ENCODE peak calls at places on chromosomes 3 and 15, in four cellular contexts. I is spleen, Z is body of pancreas, W is heart left ventricle. F is an unnamed sample.
A peak's percentile ranks its signal among the peaks of the same experiment; 100 is the strongest.

GRCh38 chr3:55461896-55462295 is 25.2 kb downstream of the WNT5A start:
- DNase-seq in W (no peak), I (no peak), Z (no peak), F (no peak)

GRCh38 chr3:33313331-33313730 is 36.1 kb downstream of the FBXL2 start:
- DNase-seq in I (no peak), Z (no peak), W (no peak), F (no peak)

GRCh38 chr15:46815765-46816164 is 901.5 kb upstream of the SEMA6D start:
- DNase-seq in I (no peak), Z (peak; percentile 9), W (no peak), F (no peak)

GRCh38 chr3:30619318-30619717 is 12.9 kb downstream of the TGFBR2 start:
- DNase-seq in W (no peak), I (no peak), Z (no peak), F (no peak)

GRCh38 chr15:92141607-92142006 is 252.1 kb upstream of the ST8SIA2 start:
- DNase-seq in I (no peak), W (no peak), Z (no peak), F (no peak)

GRCh38 chr3:170589113-170589512 is 3.2 kb upstream of the SLC7A14 start:
- DNase-seq in W (no peak), I (no peak), Z (no peak), F (no peak)

GRCh38 chr3:52291508-52292181 is 4.0 kb downstream of the GLYCTK start:
- DNase-seq in I (peak; percentile 79), W (no peak), Z (no peak), F (no peak)

GRCh38 chr3:104916971-104917370 is 449.7 kb upstream of the ALCAM start:
- DNase-seq in Z (no peak), I (no peak), W (no peak), F (no peak)

GRCh38 chr3:135242285-135242684 is 447.2 kb downstream of the EPHB1 start:
- DNase-seq in Z (no peak), I (no peak), W (no peak), F (no peak)

GRCh38 chr15:80234883-80235282 is 17.1 kb downstream of the CTXND1 start:
- DNase-seq in W (no peak), I (no peak), Z (peak; percentile 18), F (no peak)

GRCh38 chr3:177335728-177336127 is 138.4 kb upstream of the TBL1XR1 start:
- DNase-seq in W (no peak), I (no peak), Z (peak; percentile 21), F (no peak)

GRCh38 chr15:75202251-75203016 is 752 bp downstream of the C15orf39 start:
- DNase-seq in I (peak; percentile 97), Z (peak; percentile 89), W (peak; percentile 77), F (peak; percentile 95)

GRCh38 chr15:87287156-87287555 is 969.4 kb downstream of the NTRK3 start:
- DNase-seq in Z (no peak), I (no peak), W (no peak), F (no peak)

GRCh38 chr3:165455360-165455759 is 259.2 kb upstream of the SLITRK3 start:
- DNase-seq in I (no peak), W (no peak), Z (no peak), F (no peak)

GRCh38 chr3:157493627-157494550 is 9.3 kb downstream of the VEPH1 start:
- DNase-seq in Z (peak; percentile 6), W (no peak), I (no peak), F (no peak)

GRCh38 chr3:181464033-181464694 is 247.6 kb upstream of the SOX2 start:
- DNase-seq in Z (no peak), I (no peak), W (no peak), F (no peak)

GRCh38 chr3:120258009-120258408 is 27.0 kb downstream of the GPR156 start:
- DNase-seq in Z (no peak), W (no peak), I (no peak), F (no peak)

GRCh38 chr3:80550154-80550553 is 782.4 kb upstream of the ROBO1 start:
- DNase-seq in W (no peak), Z (no peak), I (no peak), F (no peak)

GRCh38 chr3:177835008-177835407 is 637.7 kb upstream of the TBL1XR1 start:
- DNase-seq in W (no peak), Z (no peak), I (no peak), F (no peak)

GRCh38 chr3:194396897-194397756 is 1.9 kb downstream of the GP5 start:
- DNase-seq in I (peak; percentile 72), W (no peak), Z (no peak), F (no peak)

GRCh38 chr15:68431037-68431791 is 749 bp downstream of the ITGA11 start:
- DNase-seq in W (peak; percentile 59), I (no peak), Z (no peak), F (no peak)

GRCh38 chr15:98896802-98897732 is 110.5 kb downstream of the PGPEP1L start:
- DNase-seq in Z (no peak), W (no peak), I (no peak), F (no peak)

GRCh38 chr15:81185896-81186295 is 10.8 kb upstream of the IL16 start:
- DNase-seq in W (no peak), I (no peak), Z (no peak), F (no peak)

GRCh38 chr3:154188846-154189245 is 67.7 kb downstream of the ARHGEF26 start:
- DNase-seq in W (no peak), I (no peak), Z (no peak), F (no peak)

GRCh38 chr15:39508536-39508935 is 72.3 kb upstream of the THBS1 start:
- DNase-seq in I (no peak), Z (no peak), W (no peak), F (no peak)

GRCh38 chr3:190862209-190863118 is at the start of gene GMNC:
- DNase-seq in I (peak; percentile 89), W (peak; percentile 84), Z (peak; percentile 90), F (peak; percentile 86)

GRCh38 chr3:184739594-184740505 is 28.0 kb upstream of the MAGEF1 start:
- DNase-seq in W (peak; percentile 0), I (no peak), Z (no peak), F (no peak)

GRCh38 chr3:188567478-188568195 is 413.7 kb downstream of the LPP start:
- DNase-seq in I (no peak), Z (no peak), W (no peak), F (no peak)

GRCh38 chr15:70059476-70060213 is 38.1 kb downstream of the TLE3 start:
- DNase-seq in Z (no peak), W (no peak), I (peak; percentile 59), F (no peak)

GRCh38 chr3:69748503-69748902 is 9.2 kb downstream of the MITF start:
- DNase-seq in Z (no peak), I (no peak), W (no peak), F (no peak)

DNA sequence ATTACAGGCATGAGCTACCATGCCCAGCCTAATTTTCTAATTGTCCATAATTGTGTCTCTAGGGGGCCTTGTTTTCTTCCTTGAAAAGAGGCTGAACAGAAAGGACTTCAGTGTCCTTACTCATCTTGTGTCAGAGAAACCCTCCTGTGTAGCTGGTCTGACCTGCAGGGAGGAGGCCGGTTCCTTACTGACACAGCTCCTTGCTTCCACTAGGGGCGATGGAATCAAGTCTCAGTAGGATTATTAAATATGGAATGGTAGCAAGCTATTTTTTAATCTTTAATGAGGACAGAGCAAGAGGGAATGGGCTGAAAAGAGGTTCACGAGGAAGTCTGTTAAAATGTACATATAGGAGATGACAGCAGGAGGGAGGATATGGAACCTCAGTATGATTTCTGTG is 8.6 kb downstream of the LPCAT4 start:
- DNase-seq in I (no peak), W (no peak), Z (no peak), F (no peak)
- TF ChIP-seq CTCF in I (no peak), W (no peak), Z (peak; percentile 11), F (no peak)

GRCh38 chr3:43621406-43621973 is 321 bp downstream of the ANO10 start:
- DNase-seq in I (no peak), W (no peak), Z (peak; percentile 35), F (no peak)
- TF ChIP-seq POLR2A in I (no peak), W (no peak), Z (peak; percentile 44), F (no peak)

GRCh38 chr15:32918481-32919026 is 200.8 kb downstream of the GREM1 start:
- DNase-seq in W (no peak), I (no peak), Z (no peak), F (no peak)

GRCh38 chr15:32927124-32927523 is 209.3 kb downstream of the GREM1 start:
- DNase-seq in W (no peak), I (no peak), Z (no peak), F (no peak)

GRCh38 chr15:32919749-32920414 is 202.1 kb downstream of the GREM1 start:
- DNase-seq in I (no peak), W (no peak), Z (no peak), F (no peak)

GRCh38 chr15:32922541-32922940 is 204.7 kb downstream of the GREM1 start:
- DNase-seq in W (no peak), Z (no peak), I (no peak), F (no peak)

GRCh38 chr15:32923176-32923575 is 205.4 kb downstream of the GREM1 start:
- DNase-seq in I (no peak), W (no peak), Z (no peak), F (no peak)
- H3K4me1 ChIP-seq in I (no peaks in the 10 kb centered on the region), W (no peaks in the 10 kb centered on the region), Z (no peaks in the 10 kb centered on the region), F (no peaks in the 10 kb centered on the region)

DNA sequence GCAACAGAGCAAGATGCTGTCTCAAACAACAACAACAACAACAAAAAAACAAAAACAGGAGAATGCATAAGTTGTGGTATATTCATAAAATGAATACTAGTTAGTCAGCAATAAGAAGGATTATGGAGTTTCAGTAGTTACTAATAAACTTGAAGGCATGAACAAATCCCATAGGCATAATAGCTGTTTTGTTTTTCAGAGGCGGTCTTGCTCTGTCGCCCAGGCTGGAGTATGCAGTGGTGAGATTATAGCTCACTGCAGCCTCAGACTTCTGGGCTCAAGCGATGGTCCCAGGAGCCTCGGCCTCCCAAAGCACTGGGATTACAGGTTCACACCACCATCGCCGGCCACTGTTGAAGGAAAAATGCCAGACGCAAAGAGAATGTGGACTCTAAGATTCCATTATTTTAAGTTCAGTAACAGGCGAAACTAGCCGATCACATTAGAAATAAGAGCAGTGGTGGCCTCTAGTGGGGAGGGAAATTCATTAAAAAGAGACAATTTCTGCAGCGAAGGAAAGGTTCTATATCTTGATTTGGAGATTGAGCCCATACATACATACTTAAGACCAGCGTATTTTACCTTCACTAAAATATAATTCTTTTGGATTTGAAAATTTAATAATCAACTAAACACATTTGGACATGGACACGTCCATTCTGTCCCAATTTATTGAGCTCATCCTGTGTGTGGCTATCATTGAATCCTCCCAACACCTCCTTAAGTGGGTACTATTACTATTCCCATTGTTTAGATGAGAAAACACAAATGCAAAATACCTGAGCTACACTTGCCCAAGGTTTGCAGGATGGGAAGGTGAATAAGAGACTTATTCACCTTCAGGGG is 27.4 kb upstream of the HDAC11 start:
- DNase-seq in W (no peak), I (no peak), Z (peak; percentile 61), F (no peak)
- TF ChIP-seq CTCF in W (peak; percentile 60), I (peak; percentile 44), Z (peak; percentile 56), F (peak; percentile 43)

GRCh38 chr3:71127052-71127451 is 456.5 kb downstream of the FOXP1 start:
- DNase-seq in W (no peak), Z (no peak), I (no peak), F (no peak)

GRCh38 chr3:71127463-71128243 is 455.9 kb downstream of the FOXP1 start:
- DNase-seq in Z (no peak), I (no peak), W (no peak), F (no peak)

GRCh38 chr3:71130516-71131384 is 452.8 kb downstream of the FOXP1 start:
- DNase-seq in I (peak; percentile 88), W (peak; percentile 65), Z (peak; percentile 77), F (no peak)

GRCh38 chr3:71129611-71130515 is 453.7 kb downstream of the FOXP1 start:
- DNase-seq in W (no peak), Z (no peak), I (no peak), F (no peak)

GRCh38 chr3:71128951-71129350 is 454.6 kb downstream of the FOXP1 start:
- DNase-seq in W (no peak), Z (no peak), I (no peak), F (no peak)
- TF ChIP-seq POLR2A in W (no peak), Z (no peak), I (no peak), F (no peak)

GRCh38 chr15:27249723-27250160 is 278.8 kb downstream of the GABRG3 start:
- DNase-seq in W (no peak), Z (no peak), I (no peak), F (no peak)
- H3K4me1 ChIP-seq in W (no peaks in the 10 kb centered on the region), Z (no peaks in the 10 kb centered on the region), I (no peaks in the 10 kb centered on the region), F (peaks cover 5% of the 10 kb centered on the region)